ENCODE peak calls at places on chromosome 16, in six cellular contexts. K is H9; A is effector memory CD4-positive, alpha-beta T cell; E is esophagus squamous epithelium; Z is MM.1S; L is left ventricle myocardium inferior. O is an unnamed sample. For H3K27me3, the result is how much of the 10 kb centered on the place peaks cover.

GRCh38 chr16:29192329-29193247 is 207.7 kb downstream of the LAT start:
- DNase-seq in A (no peak), Z (no peak), E (no peak), L (no peak), K (peak), O (peak)

GRCh38 chr16:77780378-77780837 is 8.0 kb upstream of the VAT1L start:
- DNase-seq in A (no peak), Z (no peak), L (no peak), K (no peak), E (no peak), O (no peak)

GRCh38 chr16:20898938-20899502 is 1.1 kb downstream of the DCUN1D3 start:
- DNase-seq in K (no peak), Z (no peak), L (no peak), E (no peak), A (no peak), O (no peak)

GRCh38 chr16:84043486-84044107 is 1.0 kb upstream of the SLC38A8 start:
- DNase-seq in L (no peak), A (no peak), Z (no peak), E (no peak), K (no peak), O (no peak)

GRCh38 chr16:82078125-82078524 is 43.1 kb downstream of the HSD17B2 start:
- DNase-seq in L (no peak), Z (no peak), E (no peak), A (no peak), K (no peak), O (no peak)

GRCh38 chr16:49889725-49890397 is 33.9 kb upstream of the ZNF423 start:
- DNase-seq in A (no peak), E (no peak), K (no peak), Z (no peak), L (no peak), O (no peak)

GRCh38 chr16:61148930-61149329 is 887.3 kb downstream of the CDH8 start:
- DNase-seq in Z (peak), E (no peak), A (no peak), L (no peak), K (no peak), O (no peak)

GRCh38 chr16:74485916-74486315 is 64.6 kb upstream of the CLEC18B start:
- DNase-seq in A (no peak), Z (no peak), K (no peak), E (no peak), L (no peak), O (no peak)

DNA sequence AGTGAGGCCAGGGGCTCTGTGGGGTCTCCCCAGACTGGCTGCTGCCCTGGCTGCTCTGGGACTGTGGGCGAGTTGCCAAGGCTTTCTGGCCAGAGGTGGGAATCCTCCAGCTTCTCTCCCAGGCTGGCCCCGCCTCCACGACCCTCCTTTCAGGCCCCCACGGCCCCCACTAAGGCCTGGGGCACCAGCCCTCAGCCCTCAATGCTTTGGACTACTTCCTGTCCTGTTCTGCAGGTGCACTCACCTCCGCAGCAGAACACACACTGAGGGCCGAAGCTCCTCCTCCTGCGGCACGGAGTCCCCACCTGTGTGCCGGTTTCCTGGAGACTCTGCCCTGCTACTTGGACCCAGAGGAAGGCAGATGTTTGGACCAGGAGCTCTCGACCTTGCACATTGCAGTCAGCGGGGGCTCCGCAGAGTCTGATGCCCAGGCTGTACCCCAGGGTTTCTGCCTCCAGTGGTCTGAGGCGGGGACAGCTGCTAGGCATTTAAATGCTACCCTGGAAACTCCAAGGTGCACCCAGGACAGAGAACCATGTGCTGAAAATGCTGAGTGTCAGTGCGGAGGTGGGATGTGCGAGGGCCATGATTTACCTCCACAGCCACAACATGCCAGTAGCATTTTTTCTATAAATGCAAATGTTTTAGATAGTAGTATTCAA is 223.8 kb downstream of the IRF8 start:
- DNase-seq in L (no peak), Z (no peak), E (no peak), K (peak), A (no peak), O (no peak)
- H3K27me3 ChIP-seq in L (half or more), Z (under half), E (under half), K (under half), A (under half), O (half or more)

GRCh38 chr16:85930321-85930720 is 31.4 kb downstream of the IRF8 start:
- DNase-seq in E (no peak), L (no peak), Z (no peak), A (no peak), K (no peak), O (no peak)

GRCh38 chr16:85928411-85928820 is 29.5 kb downstream of the IRF8 start:
- DNase-seq in A (no peak), E (no peak), K (no peak), Z (no peak), L (no peak), O (no peak)

GRCh38 chr16:85929259-85929704 is 30.3 kb downstream of the IRF8 start:
- DNase-seq in L (no peak), A (no peak), Z (no peak), K (no peak), E (no peak), O (no peak)

GRCh38 chr16:85934210-85934609 is 35.2 kb downstream of the IRF8 start:
- DNase-seq in E (no peak), L (no peak), K (no peak), Z (no peak), A (no peak), O (no peak)

DNA sequence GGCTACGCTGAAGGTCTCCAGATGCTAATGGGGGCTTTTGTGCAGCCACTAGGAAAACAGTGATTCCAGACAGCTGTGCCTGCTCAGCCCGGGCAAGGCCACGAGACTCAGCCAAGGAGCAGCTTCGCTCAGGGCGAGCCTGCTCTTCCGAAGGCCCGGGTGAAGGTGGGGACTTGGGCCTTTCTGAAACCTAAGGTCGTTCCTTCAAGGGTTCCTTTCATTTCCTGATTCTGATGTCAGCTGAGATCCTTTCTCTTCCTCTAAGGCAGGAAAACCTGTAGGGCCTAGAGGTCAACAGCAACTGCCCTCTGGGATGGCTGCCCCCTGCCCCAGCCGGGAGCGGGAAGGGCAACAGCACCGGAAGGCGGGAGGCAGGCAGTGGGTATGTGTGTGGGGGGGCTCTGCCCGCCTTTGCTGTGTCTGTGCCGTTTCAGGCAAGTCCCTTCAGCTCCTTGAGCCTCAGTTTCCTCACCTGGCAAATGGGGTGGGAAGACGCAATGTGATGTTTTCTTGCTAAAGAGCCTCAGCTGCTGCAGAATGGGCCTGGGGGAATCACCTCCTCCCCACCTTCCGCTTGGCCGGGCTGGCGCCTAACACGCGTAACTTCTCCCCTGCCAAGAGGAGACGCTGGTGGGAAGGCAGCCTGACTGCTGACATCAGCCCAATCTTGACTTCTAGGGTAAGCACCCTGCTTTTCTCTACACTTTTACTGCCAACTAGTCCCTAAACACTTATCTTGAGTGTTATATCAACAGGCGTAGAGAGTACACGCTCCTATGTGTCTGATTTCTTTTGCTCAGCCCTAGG is 32.8 kb downstream of the IRF8 start:
- DNase-seq in L (no peak), K (no peak), A (no peak), E (no peak), Z (no peak), O (no peak)
- H3K27me3 ChIP-seq in L (half or more), K (under half), A (under half), E (under half), Z (under half), O (under half)

DNA sequence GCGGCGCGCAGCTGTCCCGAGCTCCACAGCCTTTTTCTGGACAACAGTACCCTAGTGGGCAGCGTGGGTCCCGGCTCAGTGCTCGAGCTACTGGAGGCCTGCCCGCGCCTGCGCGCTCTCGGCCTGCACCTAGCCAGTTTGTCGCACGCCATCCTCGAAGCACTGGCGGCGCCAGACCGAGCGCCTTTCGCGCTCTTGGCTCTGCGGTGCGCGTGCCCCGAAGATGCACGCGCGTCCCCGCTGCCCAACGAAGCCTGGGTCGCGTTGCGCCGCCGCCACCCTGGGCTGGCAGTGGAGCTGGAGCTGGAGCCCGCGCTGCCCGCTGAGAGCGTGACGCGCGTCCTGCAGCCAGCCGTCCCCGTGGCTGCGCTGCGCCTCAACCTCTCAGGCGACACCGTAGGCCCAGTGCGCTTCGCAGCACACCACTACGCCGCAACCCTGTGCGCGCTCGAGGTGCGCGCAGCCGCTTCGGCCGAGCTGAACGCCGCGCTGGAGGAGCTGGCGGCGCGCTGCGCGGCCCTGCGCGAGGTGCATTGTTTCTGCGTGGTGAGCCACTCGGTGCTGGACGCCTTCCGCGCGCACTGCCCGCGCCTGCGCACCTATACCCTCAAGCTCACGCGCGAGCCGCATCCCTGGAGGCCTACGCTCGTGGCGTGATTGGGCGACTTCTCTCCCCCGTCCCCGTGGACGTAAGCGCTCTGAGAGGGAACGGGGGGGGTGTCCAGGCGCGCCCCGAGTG is 1.2 kb upstream of the HSF4 start:
- DNase-seq in A (no peak), E (no peak), L (peak), Z (no peak), K (no peak), O (peak)
- H3K27me3 ChIP-seq in A (under half), E (under half), L (under half), Z (under half), K (half or more), O (under half)

GRCh38 chr16:86512860-86513470 is 2.6 kb downstream of the FOXF1 start:
- DNase-seq in Z (no peak), E (no peak), L (no peak), K (peak), A (no peak), O (peak)
- H3K27me3 ChIP-seq in Z (half or more), E (under half), L (half or more), K (half or more), A (half or more), O (half or more)

GRCh38 chr16:57829969-57830360 is 27.7 kb upstream of the KIFC3 start:
- DNase-seq in L (no peak), Z (no peak), K (no peak), E (no peak), A (no peak), O (no peak)
- H3K27me3 ChIP-seq in L (under half), Z (under half), K (under half), E (under half), A (under half), O (under half)

GRCh38 chr16:87598431-87598830 is 3.9 kb upstream of the JPH3 start:
- DNase-seq in A (no peak), Z (no peak), L (no peak), E (no peak), K (no peak), O (no peak)

GRCh38 chr16:87602005-87602790 is at the start of gene JPH3:
- DNase-seq in L (no peak), A (no peak), Z (no peak), E (no peak), K (peak), O (no peak)

GRCh38 chr16:87601322-87602004 is 845 bp upstream of the JPH3 start:
- DNase-seq in Z (no peak), E (no peak), K (no peak), A (no peak), L (no peak), O (no peak)

GRCh38 chr16:87602821-87603683 is 744 bp downstream of the JPH3 start:
- DNase-seq in Z (no peak), L (no peak), A (no peak), K (no peak), E (no peak), O (no peak)

DNA sequence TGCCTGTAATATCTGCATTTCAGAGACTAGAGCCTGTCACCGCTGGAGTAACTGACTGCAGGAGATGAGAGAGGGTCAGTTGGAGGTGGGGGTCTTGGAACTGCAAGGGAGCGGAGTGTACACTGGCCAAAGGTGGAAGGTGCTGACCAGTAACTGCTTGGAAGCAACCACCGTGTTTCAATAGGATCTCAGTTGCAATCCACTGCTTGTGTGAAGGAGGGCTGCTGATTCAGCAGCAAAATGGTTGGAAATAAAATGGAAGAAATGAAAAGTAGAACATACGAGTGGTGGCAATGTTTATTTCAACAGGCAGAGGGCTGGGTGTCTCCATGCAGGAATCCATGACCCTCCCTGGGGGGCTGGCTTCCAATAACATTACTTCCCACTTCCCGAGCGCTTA is 2.1 kb upstream of the JPH3 start:
- DNase-seq in K (no peak), Z (no peak), A (no peak), E (no peak), L (no peak), O (no peak)
- H3K27me3 ChIP-seq in K (under half), Z (under half), A (under half), E (under half), L (half or more), O (half or more)

GRCh38 chr16:80285089-80285488 is 255.7 kb upstream of the DYNLRB2 start:
- DNase-seq in E (no peak), L (no peak), K (no peak), Z (no peak), A (no peak), O (no peak)

GRCh38 chr16:80280557-80280956 is 260.2 kb upstream of the DYNLRB2 start:
- DNase-seq in K (no peak), A (no peak), E (no peak), L (no peak), Z (no peak), O (no peak)

GRCh38 chr16:80288616-80289015 is 252.2 kb upstream of the DYNLRB2 start:
- DNase-seq in K (no peak), Z (no peak), A (no peak), E (no peak), L (no peak), O (no peak)

GRCh38 chr16:80287674-80288073 is 253.1 kb upstream of the DYNLRB2 start:
- DNase-seq in A (no peak), E (no peak), K (no peak), L (no peak), Z (no peak), O (no peak)

DNA sequence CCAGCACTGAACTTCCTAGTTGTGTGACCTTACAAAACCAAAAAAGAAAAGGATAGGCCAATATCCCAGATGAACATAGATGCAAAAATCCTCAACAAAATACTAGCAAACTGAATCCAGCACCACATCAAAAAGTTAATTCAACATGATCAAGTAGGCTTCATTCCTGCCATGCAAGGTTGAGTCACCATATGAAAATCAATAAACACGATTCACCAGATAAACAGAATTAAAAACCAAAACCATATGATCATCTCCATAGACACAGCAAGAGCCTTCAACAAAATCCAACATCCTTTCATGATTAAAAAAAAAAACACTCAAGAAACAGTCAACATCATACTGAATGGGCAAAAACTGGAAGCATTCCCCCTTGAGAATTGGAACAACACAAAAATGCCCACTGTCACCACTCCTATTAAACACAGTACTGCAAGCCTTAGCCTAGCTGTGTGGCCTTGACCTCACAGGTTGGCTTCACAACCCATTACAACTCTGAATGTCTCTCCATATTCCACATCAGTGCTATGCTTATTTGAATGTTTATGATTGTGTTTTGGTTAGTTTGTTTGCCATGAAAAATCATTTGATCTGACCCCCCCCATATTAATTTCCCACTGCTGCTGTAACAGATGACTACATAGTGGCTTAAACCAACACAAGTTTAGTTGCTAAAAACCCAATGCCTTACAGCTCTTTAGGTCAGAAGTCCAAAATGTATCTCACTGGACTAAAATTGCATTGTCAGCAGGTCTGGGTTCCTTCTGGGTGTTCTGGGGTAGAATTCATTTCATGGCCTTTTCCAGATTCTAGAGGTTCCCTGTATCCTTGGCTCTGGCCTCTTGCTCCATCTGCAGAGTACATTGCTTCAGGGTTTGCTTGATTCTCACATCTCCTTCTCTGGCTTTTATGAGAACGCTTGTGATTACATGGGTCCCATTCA is 257.1 kb upstream of the DYNLRB2 start:
- DNase-seq in E (no peak), Z (no peak), A (no peak), K (no peak), L (no peak), O (no peak)
- H3K27me3 ChIP-seq in E (under half), Z (under half), A (under half), K (under half), L (under half), O (under half)

O was measured in RWPE2.